ENCODE peak calls at places on chromosomes 13 and 19, in nine cellular contexts. N is HS-5; C is NCI-H526; L is NCI-H2081; O is SK-N-SH; M is NCI-H345; B is stimulated activated CD4-positive, alpha-beta T cell treated with anti-CD3 and anti-CD28 coated beads, Interleukin-15, amount 100 ng/mL, for 1 hour; K is uterus; P is non-pigmented ciliary epithelial cell. I is an unnamed sample.

GRCh38 chr19:18419195-18419698 is at the start of gene SSBP4:
- DNase-seq in P (no peak), B (peak), M (peak), N (peak), C (peak), K (peak), O (peak), L (peak), I (peak)

GRCh38 chr13:112857914-112858490 is 111.0 kb upstream of the MCF2L start:
- DNase-seq in C (no peak), M (no peak), B (no peak), P (no peak), L (no peak), N (no peak), O (no peak), K (peak), I (no peak)

GRCh38 chr19:16355293-16356043 is 30.8 kb downstream of the KLF2 start:
- DNase-seq in N (no peak), L (no peak), O (no peak), K (peak), B (no peak), M (no peak), P (no peak), C (no peak), I (peak)

GRCh38 chr13:74325106-74325505 is 190.9 kb upstream of the KLF12 start:
- DNase-seq in O (peak), N (no peak), M (peak), B (no peak), K (no peak), L (no peak), P (no peak), C (no peak), I (peak)

GRCh38 chr13:27082325-27082724 is 89.3 kb downstream of the USP12 start:
- DNase-seq in L (no peak), B (no peak), O (no peak), N (no peak), P (no peak), M (no peak), K (no peak), C (no peak), I (no peak)

GRCh38 chr19:6611441-6611852 is 20.5 kb upstream of the CD70 start:
- DNase-seq in M (no peak), O (no peak), B (no peak), C (no peak), N (no peak), P (no peak), L (no peak), K (no peak), I (no peak)

GRCh38 chr19:1649706-1650626 is 2.4 kb downstream of the TCF3 start:
- DNase-seq in C (no peak), L (no peak), B (no peak), N (no peak), O (no peak), K (no peak), P (no peak), M (no peak), I (no peak)

GRCh38 chr19:29188289-29188688 is 24.7 kb downstream of the UQCRFS1 start:
- DNase-seq in O (no peak), N (no peak), B (no peak), C (no peak), P (no peak), M (no peak), L (no peak), K (no peak), I (no peak)

GRCh38 chr13:112618501-112618900 is 30.5 kb upstream of the TUBGCP3 start:
- DNase-seq in K (no peak), L (no peak), M (no peak), O (no peak), B (no peak), P (no peak), C (no peak), N (no peak), I (no peak)

GRCh38 chr13:53151692-53152421 is 123.2 kb downstream of the OLFM4 start:
- DNase-seq in O (peak), L (peak), K (no peak), P (no peak), B (no peak), M (peak), N (no peak), C (peak), I (peak)

GRCh38 chr13:45132384-45133064 is 12.2 kb downstream of the GTF2F2 start:
- DNase-seq in P (no peak), N (no peak), M (no peak), K (no peak), O (no peak), L (no peak), C (no peak), B (no peak), I (no peak)

GRCh38 chr13:30608364-30608763 is 9.4 kb upstream of the USPL1 start:
- DNase-seq in K (no peak), P (no peak), N (no peak), L (no peak), O (no peak), C (no peak), M (no peak), B (no peak), I (no peak)

GRCh38 chr13:19794552-19795143 is 11.9 kb upstream of the PSPC1 start:
- DNase-seq in M (no peak), K (no peak), N (no peak), B (no peak), L (no peak), P (no peak), O (no peak), C (peak), I (no peak)

GRCh38 chr13:51266642-51267041 is 44.4 kb downstream of the FAM124A start:
- DNase-seq in C (no peak), M (no peak), L (no peak), O (no peak), K (no peak), P (no peak), N (no peak), B (no peak), I (no peak)

GRCh38 chr13:38166121-38166520 is 183.5 kb upstream of the UFM1 start:
- DNase-seq in K (no peak), B (no peak), O (no peak), N (no peak), C (no peak), P (no peak), L (no peak), M (no peak), I (no peak)

GRCh38 chr13:109687559-109688448 is 98.6 kb downstream of the IRS2 start:
- DNase-seq in C (no peak), K (no peak), O (no peak), L (peak), M (peak), N (no peak), B (no peak), P (no peak), I (no peak)

GRCh38 chr19:44764975-44765948 is 12.4 kb upstream of the CBLC start:
- DNase-seq in C (no peak), L (no peak), P (no peak), N (no peak), K (no peak), B (no peak), M (no peak), O (no peak), I (no peak)

GRCh38 chr19:4057913-4058695 is 8.6 kb downstream of the ZBTB7A start:
- DNase-seq in M (no peak), K (peak), C (no peak), L (no peak), B (no peak), N (peak), O (no peak), P (peak), I (no peak)

I was measured in COLO829.